ENCODE peak calls at places on chromosomes 12 and 14, in five cellular contexts. L is kidney epithelial cell, D is left ventricle myocardium inferior, H is fibroblast of lung, T is adrenal gland. Q is an unnamed sample.
A peak's percentile ranks its signal among the peaks of the same experiment; 100 is the strongest.

GRCh38 chr12:57586128-57586527 is 4.9 kb upstream of the PIP4K2C start:
- DNase-seq in L (no peak), D (no peak), H (no peak), T (no peak), Q (no peak)

GRCh38 chr12:80316141-80316700 is 127.8 kb upstream of the PTPRQ start:
- DNase-seq in L (no peak), D (no peak), H (peak; percentile 3), T (no peak), Q (no peak)

GRCh38 chr12:4044736-4045432 is 171.7 kb upstream of the PARP11 start:
- DNase-seq in L (no peak), D (no peak), H (no peak), T (no peak), Q (no peak)

GRCh38 chr14:31292962-31293616 is 85.5 kb upstream of the HECTD1 start:
- DNase-seq in L (no peak), D (no peak), H (no peak), T (no peak), Q (no peak)

GRCh38 chr12:39173689-39174088 is 268.3 kb upstream of the CPNE8 start:
- DNase-seq in L (no peak), D (no peak), H (no peak), T (no peak), Q (no peak)

GRCh38 chr14:99592933-99593753 is 10.9 kb downstream of the CCDC85C start:
- DNase-seq in L (no peak), D (no peak), H (no peak), T (no peak), Q (no peak)

GRCh38 chr14:57970175-57970574 is 104.3 kb upstream of the SLC35F4 start:
- DNase-seq in L (no peak), D (no peak), H (no peak), T (no peak), Q (no peak)

GRCh38 chr14:104595116-104595675 is 9.4 kb downstream of the TMEM179 start:
- DNase-seq in L (no peak), D (peak; percentile 9), H (no peak), T (no peak), Q (no peak)

GRCh38 chr12:13436696-13437391 is 240.3 kb downstream of the EMP1 start:
- DNase-seq in L (no peak), D (no peak), H (no peak), T (no peak), Q (no peak)

GRCh38 chr12:121812320-121812871 is 8.6 kb downstream of the SETD1B start:
- DNase-seq in L (no peak), D (peak; percentile 83), H (peak; percentile 81), T (peak; percentile 83), Q (no peak)

GRCh38 chr12:51269174-51270066 is 795 bp downstream of the SMAGP start:
- DNase-seq in L (no peak), D (peak; percentile 27), H (peak; percentile 41), T (peak; percentile 46), Q (no peak)

GRCh38 chr14:37864861-37865718 is 269.7 kb downstream of the TTC6 start:
- DNase-seq in L (no peak), D (no peak), H (peak; percentile 60), T (no peak), Q (peak; percentile 57)

DNA sequence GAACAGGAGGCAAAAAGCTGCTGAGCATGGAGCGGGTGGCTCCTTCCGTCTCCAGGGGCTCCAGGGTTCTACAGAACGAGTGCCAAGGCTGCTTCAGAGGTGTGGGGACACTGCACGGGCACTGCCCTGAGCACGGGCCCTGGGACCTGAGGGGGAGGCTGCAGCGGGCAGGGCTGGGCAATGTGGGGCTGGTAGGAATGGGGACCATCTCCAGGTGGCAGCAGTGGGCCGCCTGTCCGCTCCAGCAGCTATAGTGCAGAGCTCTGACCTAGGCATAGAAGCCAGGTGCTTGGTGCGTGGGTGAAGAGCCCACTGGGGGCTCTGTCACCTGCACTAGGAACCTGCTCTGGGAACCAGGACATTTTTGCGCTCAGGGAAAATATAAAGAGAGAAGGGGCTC is 22.3 kb downstream of the HDAC7 start:
- DNase-seq in L (no peak), D (no peak), H (no peak), T (no peak), Q (no peak)
- TF ChIP-seq CTCF in L (peak; percentile 49), D (peak; percentile 55), H (peak; percentile 9), T (no peak), Q (peak; percentile 29)

GRCh38 chr12:90126125-90126524 is 417.5 kb upstream of the ATP2B1 start:
- DNase-seq in L (no peak), D (no peak), H (no peak), T (no peak), Q (no peak)

GRCh38 chr12:90129369-90130030 is 420.9 kb upstream of the ATP2B1 start:
- DNase-seq in L (no peak), D (no peak), H (no peak), T (no peak), Q (no peak)

GRCh38 chr12:90124914-90125313 is 416.3 kb upstream of the ATP2B1 start:
- DNase-seq in L (no peak), D (no peak), H (no peak), T (no peak), Q (no peak)

GRCh38 chr12:90124289-90124688 is 415.7 kb upstream of the ATP2B1 start:
- DNase-seq in L (no peak), D (no peak), H (no peak), T (no peak), Q (peak; percentile 23)

DNA sequence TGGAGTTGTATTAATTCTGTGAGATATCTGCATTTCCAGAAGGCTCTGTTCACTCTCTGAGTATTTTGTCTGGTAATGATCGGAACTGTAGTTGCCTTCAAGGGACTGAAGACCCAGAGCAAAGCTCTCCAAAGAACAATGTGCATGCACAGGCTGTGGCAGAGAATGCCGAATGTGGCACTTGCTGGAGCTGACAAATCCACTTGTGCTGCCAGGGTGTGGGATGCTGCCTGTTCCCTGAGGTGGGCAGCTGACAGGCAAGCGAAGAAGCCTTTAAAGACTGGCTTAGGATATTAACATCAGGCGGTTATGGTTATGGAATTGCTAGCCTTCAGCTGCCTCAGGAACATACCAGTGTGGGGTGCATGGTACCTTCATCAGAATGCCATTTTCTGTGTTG is 419.9 kb upstream of the ATP2B1 start:
- DNase-seq in L (no peak), D (no peak), H (no peak), T (no peak), Q (no peak)
- H3K36me3 ChIP-seq in L (no peaks in the 10 kb centered on the region), D (no peaks in the 10 kb centered on the region), H (no peaks in the 10 kb centered on the region), T (no peaks in the 10 kb centered on the region), Q (no peaks in the 10 kb centered on the region)

GRCh38 chr14:22613091-22613695 is 15.1 kb downstream of the ABHD4 start:
- DNase-seq in L (no peak), D (no peak), H (no peak), T (no peak), Q (no peak)
- TF ChIP-seq CTCF in L (peak; percentile 33), D (no peak), H (no peak), T (no peak), Q (peak; percentile 42)

GRCh38 chr12:108647199-108647935 is 13.7 kb upstream of the SELPLG start:
- DNase-seq in L (no peak), D (no peak), H (peak; percentile 60), T (peak; percentile 59), Q (no peak)

GRCh38 chr12:108648371-108648770 is 14.7 kb upstream of the SELPLG start:
- DNase-seq in L (no peak), D (no peak), H (no peak), T (no peak), Q (no peak)

GRCh38 chr12:108645686-108646596 is 12.2 kb upstream of the SELPLG start:
- DNase-seq in L (no peak), D (no peak), H (no peak), T (no peak), Q (no peak)

GRCh38 chr12:108647936-108648287 is 14.2 kb upstream of the SELPLG start:
- DNase-seq in L (no peak), D (no peak), H (no peak), T (no peak), Q (no peak)

GRCh38 chr12:108646597-108647190 is 13.0 kb upstream of the SELPLG start:
- DNase-seq in L (no peak), D (no peak), H (peak; percentile 50), T (no peak), Q (no peak)
- H3K36me3 ChIP-seq in L (peaks cover 3% of the 10 kb centered on the region), D (peaks cover 72% of the 10 kb centered on the region), H (peaks cover 30% of the 10 kb centered on the region), T (no peaks in the 10 kb centered on the region), Q (peaks cover 19% of the 10 kb centered on the region)

DNA sequence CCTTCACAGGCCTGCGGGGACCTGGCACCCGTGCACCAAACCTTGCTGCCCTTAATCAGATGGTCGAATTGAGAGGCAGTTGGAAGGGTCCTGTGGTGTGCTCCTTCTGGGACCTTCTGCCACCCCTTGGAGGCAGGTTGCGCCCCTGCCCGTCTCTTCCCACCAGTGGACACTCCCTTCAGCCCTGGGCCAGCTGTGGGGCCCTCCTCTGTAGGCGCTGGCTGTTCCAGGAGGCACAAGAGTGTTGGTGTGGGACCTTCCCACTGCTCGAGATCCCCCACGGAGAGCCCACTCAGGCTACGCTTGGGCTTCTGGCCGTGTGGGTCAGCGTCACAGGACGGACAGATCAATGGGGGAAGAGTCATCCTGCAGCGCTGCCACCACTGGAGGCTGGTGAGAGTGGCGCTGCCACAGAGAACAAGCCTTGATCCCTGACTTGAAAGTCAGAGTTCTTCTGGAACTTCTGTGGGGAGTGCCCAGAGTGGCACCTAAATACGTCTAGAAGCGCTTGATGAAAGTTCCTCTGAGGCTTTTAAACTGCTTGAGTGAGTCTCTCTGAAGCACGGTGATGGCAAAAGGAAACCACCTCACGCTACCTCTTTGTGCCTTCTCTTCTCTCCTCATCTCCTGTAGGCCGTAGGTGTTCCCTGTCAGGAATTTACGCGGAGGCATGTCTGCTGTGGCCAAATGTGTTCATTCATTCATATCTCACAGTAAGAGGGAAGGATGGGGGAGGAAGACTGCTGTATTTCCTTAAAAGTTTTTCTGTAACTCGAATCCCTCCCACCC is 48.3 kb downstream of the TRAF3 start:
- DNase-seq in L (no peak), D (no peak), H (no peak), T (no peak), Q (no peak)
- TF ChIP-seq CTCF in L (no peak), D (no peak), H (no peak), T (no peak), Q (no peak)

DNA sequence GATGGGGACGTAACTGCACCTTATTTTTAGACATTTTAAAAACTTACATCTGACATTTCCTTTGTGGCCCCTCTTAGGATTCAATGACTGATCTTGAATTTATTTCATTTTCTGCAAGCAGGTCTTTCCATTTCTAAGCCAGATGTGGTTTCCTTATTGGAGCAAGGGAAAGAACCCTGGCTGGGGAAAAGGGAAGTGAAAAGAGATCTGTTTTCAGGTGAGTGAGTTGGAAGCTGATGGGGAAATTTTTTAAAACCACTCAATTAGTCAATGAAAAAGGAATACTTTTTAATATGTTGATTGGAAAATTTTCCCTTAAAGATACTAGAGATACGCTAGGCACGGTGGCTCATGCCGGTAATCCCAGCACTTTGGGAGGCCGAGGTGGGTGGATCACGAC is 2.6 kb downstream of the ZNF140 start:
- DNase-seq in L (no peak), D (no peak), H (no peak), T (no peak), Q (no peak)
- H3K36me3 ChIP-seq in L (peaks cover 5% of the 10 kb centered on the region), D (peaks cover 72% of the 10 kb centered on the region), H (peaks cover 8% of the 10 kb centered on the region), T (no peaks in the 10 kb centered on the region), Q (peaks cover 8% of the 10 kb centered on the region)